ENCODE peak calls at places on chromosomes 7 and 10, in ten cellular contexts. C is tibial nerve; V is A549; B is fibroblast of lung; E is ascending aorta; R is CD8-positive, alpha-beta memory T cell; K is right lobe of liver; Q is GM12878; F is H9; Y is CD4-positive, alpha-beta memory T cell. G is an unnamed sample.

GRCh38 chr7:72467237-72467636 is 55.1 kb upstream of the CALN1 start:
- DNase-seq in C (no peak), V (no peak), B (no peak), E (no peak), R (no peak), K (no peak), Q (no peak), F (no peak), Y (no peak), G (no peak)

GRCh38 chr10:89163265-89163995 is 43.7 kb downstream of the CH25H start:
- DNase-seq in C (peak), V (no peak), B (no peak), E (peak), R (peak), K (peak), Q (peak), F (no peak), Y (peak), G (peak)

GRCh38 chr10:131726967-131727366 is 173.8 kb upstream of the PPP2R2D start:
- DNase-seq in C (no peak), V (no peak), B (no peak), E (peak), R (no peak), K (no peak), Q (no peak), F (peak), Y (no peak), G (no peak)

GRCh38 chr7:35758421-35758820 is 42.4 kb upstream of the SEPTIN7 start:
- DNase-seq in C (no peak), V (peak), B (peak), E (no peak), R (no peak), K (no peak), Q (no peak), F (no peak), Y (no peak), G (no peak)

GRCh38 chr7:157027568-157028527 is 17.4 kb upstream of the MNX1 start:
- DNase-seq in C (no peak), V (no peak), B (no peak), E (no peak), R (no peak), K (no peak), Q (no peak), F (no peak), Y (no peak), G (peak)

GRCh38 chr7:55641273-55641691 is 69.0 kb upstream of the VOPP1 start:
- DNase-seq in C (peak), V (peak), B (peak), E (no peak), R (peak), K (no peak), Q (peak), F (peak), Y (peak), G (peak)

GRCh38 chr7:124152859-124153692 is 120.2 kb upstream of the TMEM229A start:
- DNase-seq in C (no peak), V (peak), B (peak), E (no peak), R (no peak), K (no peak), Q (no peak), F (peak), Y (no peak), G (no peak)

GRCh38 chr7:122212754-122213153 is 68.7 kb upstream of the AASS start:
- DNase-seq in C (no peak), V (no peak), B (no peak), E (no peak), R (no peak), K (no peak), Q (no peak), F (no peak), Y (no peak), G (no peak)

GRCh38 chr7:100694196-100694745 is at the start of gene GIGYF1:
- DNase-seq in C (peak), V (peak), B (peak), E (peak), R (peak), K (peak), Q (no peak), F (peak), Y (peak), G (no peak)

GRCh38 chr10:124636271-124636993 is 107.7 kb downstream of the FAM53B start:
- DNase-seq in C (no peak), V (no peak), B (no peak), E (no peak), R (no peak), K (no peak), Q (no peak), F (no peak), Y (peak), G (no peak)
- H3K27ac ChIP-seq in C (peak), V (no peak), B (no peak), E (no peak), R (no peak), K (no peak), Q (no peak), F (no peak), Y (peak), G (no peak)

GRCh38 chr7:80493121-80493849 is 18.6 kb downstream of the GNAT3 start:
- DNase-seq in C (no peak), V (no peak), B (no peak), E (no peak), R (no peak), K (no peak), Q (no peak), F (no peak), Y (no peak), G (no peak)
- H3K27ac ChIP-seq in C (no peak), V (no peak), B (no peak), E (no peak), R (no peak), K (no peak), Q (no peak), F (no peak), Y (no peak), G (no peak)

GRCh38 chr7:128836729-128837348 is 6.6 kb downstream of the FLNC start:
- DNase-seq in C (no peak), V (no peak), B (no peak), E (no peak), R (no peak), K (peak), Q (no peak), F (no peak), Y (no peak), G (no peak)

GRCh38 chr7:128833148-128833938 is 3.1 kb downstream of the FLNC start:
- DNase-seq in C (peak), V (no peak), B (peak), E (peak), R (no peak), K (no peak), Q (no peak), F (peak), Y (no peak), G (no peak)

GRCh38 chr7:128833939-128834310 is 3.7 kb downstream of the FLNC start:
- DNase-seq in C (no peak), V (no peak), B (no peak), E (no peak), R (no peak), K (no peak), Q (no peak), F (no peak), Y (no peak), G (no peak)

GRCh38 chr7:128835790-128836641 is 5.8 kb downstream of the FLNC start:
- DNase-seq in C (no peak), V (no peak), B (peak), E (peak), R (no peak), K (no peak), Q (no peak), F (no peak), Y (no peak), G (no peak)

DNA sequence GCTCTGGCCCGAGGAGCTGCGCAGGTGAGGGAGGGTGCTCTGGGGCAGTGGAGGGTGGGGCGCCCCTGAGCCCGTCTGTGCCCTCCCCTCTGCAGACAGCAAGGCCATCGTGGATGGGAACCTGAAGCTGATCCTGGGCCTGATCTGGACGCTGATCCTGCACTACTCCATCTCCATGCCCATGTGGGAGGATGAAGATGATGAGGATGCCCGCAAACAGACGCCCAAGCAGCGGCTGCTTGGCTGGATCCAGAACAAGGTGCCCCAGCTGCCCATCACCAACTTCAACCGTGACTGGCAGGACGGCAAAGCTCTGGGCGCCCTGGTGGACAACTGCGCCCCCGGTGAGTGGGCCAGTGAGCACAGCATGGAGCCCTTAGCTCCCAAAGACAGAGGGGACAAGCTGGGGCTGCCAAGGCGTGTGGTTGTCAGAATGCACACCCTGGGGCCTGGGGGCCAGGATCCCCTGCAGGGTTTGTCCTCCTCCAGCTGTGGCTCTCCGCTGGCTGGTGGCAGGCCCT is 5.1 kb downstream of the FLNC start:
- DNase-seq in C (no peak), V (no peak), B (no peak), E (no peak), R (no peak), K (peak), Q (no peak), F (no peak), Y (no peak), G (no peak)
- H3K27ac ChIP-seq in C (no peak), V (no peak), B (no peak), E (peak), R (no peak), K (no peak), Q (no peak), F (no peak), Y (no peak), G (no peak)

GRCh38 chr10:47381427-47382379 is 2.4 kb downstream of the ZNF488 start:
- DNase-seq in C (no peak), V (no peak), B (no peak), E (peak), R (no peak), K (no peak), Q (no peak), F (peak), Y (no peak), G (no peak)

GRCh38 chr10:47378606-47379444 is 5.3 kb downstream of the ZNF488 start:
- DNase-seq in C (no peak), V (no peak), B (no peak), E (peak), R (no peak), K (no peak), Q (no peak), F (peak), Y (no peak), G (no peak)

GRCh38 chr10:47379901-47380300 is 4.2 kb downstream of the ZNF488 start:
- DNase-seq in C (no peak), V (no peak), B (no peak), E (no peak), R (no peak), K (no peak), Q (no peak), F (peak), Y (no peak), G (no peak)

GRCh38 chr10:47380341-47381215 is 3.5 kb downstream of the ZNF488 start:
- DNase-seq in C (no peak), V (no peak), B (no peak), E (peak), R (no peak), K (no peak), Q (no peak), F (peak), Y (no peak), G (no peak)

GRCh38 chr10:47379445-47379785 is 4.7 kb downstream of the ZNF488 start:
- DNase-seq in C (no peak), V (no peak), B (no peak), E (peak), R (no peak), K (no peak), Q (no peak), F (no peak), Y (no peak), G (no peak)
- H3K27ac ChIP-seq in C (no peak), V (no peak), B (no peak), E (no peak), R (no peak), K (no peak), Q (no peak), F (no peak), Y (no peak), G (no peak)

DNA sequence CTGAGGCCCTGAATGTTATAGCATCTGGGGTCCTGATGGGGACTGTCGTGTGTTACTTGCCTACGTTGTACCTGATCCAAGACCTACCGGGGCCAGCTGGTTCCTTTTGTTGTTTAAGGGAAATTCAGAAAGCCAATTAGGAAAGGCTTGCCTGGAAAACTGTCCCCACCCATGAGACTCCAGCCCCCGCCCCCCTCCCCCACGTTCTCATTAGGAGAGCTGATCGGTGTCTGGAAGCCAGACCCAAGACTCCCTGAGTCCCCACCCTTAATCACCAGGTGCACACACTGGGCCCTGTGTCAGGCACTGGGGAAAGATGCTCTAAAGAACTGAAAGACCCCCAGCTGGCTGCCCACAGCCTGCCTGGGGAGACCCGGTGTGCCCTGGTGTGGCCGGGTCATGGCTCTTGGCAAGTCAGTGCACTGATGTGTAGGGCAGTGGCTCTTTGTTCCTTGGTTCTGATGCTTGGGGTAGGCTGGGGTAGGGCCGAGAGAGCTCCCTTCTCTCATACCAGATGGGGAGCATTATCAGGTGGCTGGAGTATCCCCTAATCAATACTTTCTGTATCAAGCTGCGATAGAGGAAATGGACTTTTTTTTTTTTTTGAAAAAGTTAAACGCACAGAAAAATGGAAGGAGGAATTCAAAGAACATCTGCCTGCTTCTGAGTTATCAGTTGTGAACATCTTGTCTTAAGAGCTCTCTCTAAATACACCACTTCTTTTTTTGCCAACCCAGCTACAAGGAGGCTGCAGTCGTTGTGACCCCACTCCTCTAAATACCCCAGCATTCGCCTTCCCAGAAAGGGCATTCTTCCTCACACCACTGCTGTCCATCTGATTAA is 16.9 kb downstream of the TSPAN15 start:
- DNase-seq in C (no peak), V (no peak), B (no peak), E (no peak), R (no peak), K (no peak), Q (no peak), F (no peak), Y (no peak), G (no peak)
- H3K27ac ChIP-seq in C (peak), V (peak), B (no peak), E (no peak), R (no peak), K (no peak), Q (no peak), F (no peak), Y (no peak), G (no peak)

GRCh38 chr7:128014864-128015263 is 16.4 kb downstream of the LRRC4 start:
- DNase-seq in C (no peak), V (no peak), B (no peak), E (no peak), R (no peak), K (no peak), Q (no peak), F (no peak), Y (no peak), G (peak)

GRCh38 chr7:128017880-128018845 is 13.1 kb downstream of the LRRC4 start:
- DNase-seq in C (no peak), V (no peak), B (peak), E (no peak), R (no peak), K (no peak), Q (no peak), F (no peak), Y (no peak), G (peak)

GRCh38 chr7:128020161-128020560 is 11.1 kb downstream of the LRRC4 start:
- DNase-seq in C (no peak), V (peak), B (no peak), E (no peak), R (no peak), K (no peak), Q (no peak), F (peak), Y (no peak), G (no peak)

GRCh38 chr7:128019330-128019729 is 11.9 kb downstream of the LRRC4 start:
- DNase-seq in C (no peak), V (no peak), B (no peak), E (no peak), R (no peak), K (no peak), Q (no peak), F (no peak), Y (no peak), G (no peak)

DNA sequence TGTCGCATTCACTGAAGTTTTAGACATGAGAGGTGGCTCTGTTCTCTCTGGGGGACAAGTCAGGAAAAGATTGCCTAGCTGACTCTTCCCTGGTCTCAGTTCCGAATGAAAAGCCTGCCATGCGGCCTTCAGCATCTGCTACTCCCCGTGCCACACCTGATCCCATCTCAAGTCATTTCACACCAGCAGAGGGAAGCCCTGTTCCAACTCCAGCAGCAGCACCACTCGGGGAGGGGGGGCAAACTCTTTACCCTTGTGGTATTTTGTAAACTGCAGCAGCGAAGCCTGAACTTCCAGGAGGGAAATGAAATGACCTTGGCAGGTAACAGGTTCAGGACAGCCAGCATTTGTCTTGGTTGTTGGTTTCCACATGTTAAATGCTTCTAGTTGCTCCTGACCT is 13.8 kb downstream of the LRRC4 start:
- DNase-seq in C (no peak), V (no peak), B (no peak), E (no peak), R (no peak), K (no peak), Q (no peak), F (no peak), Y (no peak), G (no peak)
- H3K27ac ChIP-seq in C (no peak), V (no peak), B (no peak), E (no peak), R (no peak), K (no peak), Q (no peak), F (no peak), Y (no peak), G (peak)

GRCh38 chr7:148783801-148784527 is 85.3 kb downstream of the CUL1 start:
- DNase-seq in C (no peak), V (no peak), B (no peak), E (no peak), R (no peak), K (no peak), Q (no peak), F (no peak), Y (no peak), G (peak)
- H3K27ac ChIP-seq in C (no peak), V (no peak), B (no peak), E (no peak), R (no peak), K (no peak), Q (no peak), F (no peak), Y (no peak), G (peak)

DNA sequence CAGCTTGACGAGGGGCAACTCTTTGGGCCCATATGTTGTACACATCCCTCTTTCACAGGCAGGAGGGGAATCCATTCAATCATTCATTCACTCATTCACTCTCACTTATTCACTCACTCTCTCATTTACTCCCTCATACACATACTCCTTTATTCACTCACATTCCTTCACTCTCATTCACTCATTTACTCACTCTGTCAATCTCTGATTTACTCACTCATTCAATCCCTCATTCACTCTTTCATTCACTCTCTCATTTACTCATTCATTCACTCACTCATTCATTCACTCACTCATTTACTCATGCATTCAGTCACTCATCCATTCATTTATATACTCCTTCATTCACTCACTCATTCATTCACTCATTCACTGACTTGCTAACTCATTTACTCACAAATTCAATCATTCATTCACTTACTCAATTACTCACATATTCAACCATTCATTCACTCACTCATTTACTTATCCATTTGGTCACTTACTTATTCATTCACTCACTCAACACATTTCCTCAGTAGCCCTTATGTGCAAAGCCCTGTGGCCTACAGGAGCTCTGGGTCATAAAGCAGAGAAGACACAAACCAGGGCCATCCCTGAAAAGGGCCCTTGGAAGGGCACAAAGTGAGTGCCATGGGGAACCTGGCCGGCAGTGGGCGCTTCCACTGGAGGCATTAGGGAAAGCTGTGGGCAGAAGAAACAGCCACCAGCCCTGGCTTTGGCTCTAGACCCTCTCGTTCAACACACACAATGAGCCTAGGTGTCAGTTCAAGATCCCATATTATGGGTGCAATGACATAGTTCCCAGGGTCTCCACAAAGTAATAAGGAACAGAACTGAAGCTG is 26.0 kb downstream of the HIP1 start:
- DNase-seq in C (no peak), V (no peak), B (no peak), E (no peak), R (no peak), K (no peak), Q (no peak), F (peak), Y (no peak), G (no peak)
- H3K27ac ChIP-seq in C (no peak), V (no peak), B (no peak), E (peak), R (no peak), K (no peak), Q (no peak), F (no peak), Y (no peak), G (no peak)

GRCh38 chr10:97779492-97779891 is 7.7 kb upstream of the SFRP5 start:
- DNase-seq in C (no peak), V (no peak), B (no peak), E (no peak), R (no peak), K (no peak), Q (no peak), F (no peak), Y (no peak), G (no peak)

GRCh38 chr10:97779975-97780374 is 8.2 kb upstream of the SFRP5 start:
- DNase-seq in C (no peak), V (no peak), B (no peak), E (no peak), R (no peak), K (no peak), Q (no peak), F (no peak), Y (no peak), G (no peak)

GRCh38 chr10:97782455-97783228 is 10.8 kb upstream of the SFRP5 start:
- DNase-seq in C (no peak), V (no peak), B (no peak), E (no peak), R (no peak), K (no peak), Q (no peak), F (no peak), Y (no peak), G (no peak)

GRCh38 chr10:97781541-97782331 is 9.9 kb upstream of the SFRP5 start:
- DNase-seq in C (no peak), V (no peak), B (no peak), E (no peak), R (no peak), K (no peak), Q (no peak), F (no peak), Y (no peak), G (no peak)

GRCh38 chr10:97780991-97781540 is 9.3 kb upstream of the SFRP5 start:
- DNase-seq in C (no peak), V (no peak), B (no peak), E (no peak), R (no peak), K (no peak), Q (no peak), F (no peak), Y (no peak), G (no peak)
- H3K27ac ChIP-seq in C (peak), V (peak), B (no peak), E (no peak), R (no peak), K (no peak), Q (no peak), F (no peak), Y (no peak), G (no peak)

GRCh38 chr10:114938818-114939193 is 811 bp downstream of the TRUB1 start:
- DNase-seq in C (no peak), V (no peak), B (no peak), E (no peak), R (no peak), K (no peak), Q (no peak), F (no peak), Y (no peak), G (no peak)
- H3K27ac ChIP-seq in C (peak), V (peak), B (peak), E (peak), R (peak), K (peak), Q (peak), F (no peak), Y (peak), G (peak)

G was measured in epithelial cell of prostate.